ENCODE peak calls at places on chromosomes 13 and 19, in seven cellular contexts. G is body of pancreas, J is ovary, F is dorsolateral prefrontal cortex, Z is cardiac muscle cell, P is fibroblast of the aortic adventitia, B is A549. S is an unnamed sample.

GRCh38 chr13:49690133-49690989 is 925 bp downstream of the EBPL start:
- DNase-seq in G (peak), J (peak), F (no peak), Z (peak), P (peak), B (peak), S (no peak)

GRCh38 chr13:97395437-97396136 is 38.4 kb upstream of the RAP2A start:
- DNase-seq in G (no peak), J (no peak), F (no peak), Z (peak), P (peak), B (peak), S (no peak)

GRCh38 chr13:28463481-28463880 is 31.4 kb downstream of the FLT1 start:
- DNase-seq in G (no peak), J (no peak), F (no peak), Z (no peak), P (peak), B (no peak), S (no peak)

GRCh38 chr19:50434525-50434924 is 1.8 kb downstream of the MYBPC2 start:
- DNase-seq in G (no peak), J (no peak), F (no peak), Z (no peak), P (no peak), B (no peak), S (no peak)

GRCh38 chr19:9883231-9883758 is 48.2 kb downstream of the PIN1 start:
- DNase-seq in G (no peak), J (no peak), F (no peak), Z (peak), P (no peak), B (no peak), S (no peak)

GRCh38 chr13:49400755-49401659 is 42.9 kb downstream of the CAB39L start:
- DNase-seq in G (peak), J (no peak), F (no peak), Z (peak), P (peak), B (no peak), S (no peak)

GRCh38 chr19:13906525-13906904 is 514 bp downstream of the CC2D1A start:
- DNase-seq in G (peak), J (no peak), F (no peak), Z (no peak), P (no peak), B (no peak), S (no peak)

GRCh38 chr13:96093296-96094006 is 3.5 kb downstream of the HS6ST3 start:
- DNase-seq in G (no peak), J (no peak), F (no peak), Z (no peak), P (no peak), B (no peak), S (no peak)

GRCh38 chr19:16143399-16144215 is at the start of gene HSH2D:
- DNase-seq in G (peak), J (no peak), F (no peak), Z (no peak), P (no peak), B (no peak), S (peak)

GRCh38 chr13:33794576-33794975 is 23.4 kb upstream of the RFC3 start:
- DNase-seq in G (no peak), J (no peak), F (no peak), Z (no peak), P (no peak), B (no peak), S (no peak)

GRCh38 chr19:16386619-16387240 is 62.1 kb downstream of the KLF2 start:
- DNase-seq in G (peak), J (no peak), F (no peak), Z (peak), P (peak), B (peak), S (no peak)

GRCh38 chr19:52069653-52070052 is 21.0 kb upstream of the ZNF432 start:
- DNase-seq in G (no peak), J (no peak), F (no peak), Z (no peak), P (no peak), B (no peak), S (no peak)
- H3K4me3 ChIP-seq in G (no peak), J (no peak), F (no peak), Z (no peak), P (no peak), B (no peak), S (no peak)

GRCh38 chr19:35471946-35472345 is 18.3 kb downstream of the KRTDAP start:
- DNase-seq in G (no peak), J (no peak), F (no peak), Z (no peak), P (no peak), B (no peak), S (no peak)
- H3K4me3 ChIP-seq in G (no peak), J (no peak), F (no peak), Z (no peak), P (no peak), B (no peak), S (no peak)

DNA sequence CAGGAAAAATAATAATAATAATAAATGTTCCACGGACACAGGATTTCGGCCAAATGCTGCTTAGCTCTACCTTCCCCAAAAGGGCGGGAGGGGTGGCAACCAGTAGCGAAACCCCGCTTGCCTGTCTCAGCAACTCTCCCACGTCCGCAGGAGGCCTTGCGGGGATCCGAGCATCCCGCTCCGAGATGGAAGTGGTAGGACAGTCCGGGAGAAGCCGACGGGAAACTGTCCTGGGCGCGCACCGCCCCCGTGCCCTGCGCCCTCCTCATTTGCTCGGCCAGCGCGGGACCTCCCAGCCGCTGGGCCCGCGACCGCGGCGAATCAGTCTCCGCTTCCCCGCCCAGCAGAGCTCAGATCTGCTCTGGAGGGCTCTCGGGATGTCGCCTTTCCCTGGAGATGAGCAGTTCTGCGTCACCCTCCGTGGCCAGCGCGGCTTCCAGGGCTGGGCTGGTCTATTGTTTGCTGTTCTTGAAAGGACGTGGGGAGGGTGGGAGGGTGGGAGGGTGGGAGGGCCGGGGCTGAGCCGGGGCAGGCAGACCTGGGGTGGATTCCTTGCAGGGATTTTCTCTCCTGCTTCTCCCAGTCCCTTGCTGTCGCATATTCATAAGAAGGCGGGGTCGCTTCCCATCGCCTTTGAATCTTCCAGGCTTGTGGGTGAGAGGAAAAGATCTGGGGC is 48.8 kb upstream of the PABPC3 start:
- DNase-seq in G (no peak), J (no peak), F (peak), Z (peak), P (no peak), B (no peak), S (no peak)
- H3K4me3 ChIP-seq in G (no peak), J (no peak), F (peak), Z (peak), P (peak), B (peak), S (no peak)

DNA sequence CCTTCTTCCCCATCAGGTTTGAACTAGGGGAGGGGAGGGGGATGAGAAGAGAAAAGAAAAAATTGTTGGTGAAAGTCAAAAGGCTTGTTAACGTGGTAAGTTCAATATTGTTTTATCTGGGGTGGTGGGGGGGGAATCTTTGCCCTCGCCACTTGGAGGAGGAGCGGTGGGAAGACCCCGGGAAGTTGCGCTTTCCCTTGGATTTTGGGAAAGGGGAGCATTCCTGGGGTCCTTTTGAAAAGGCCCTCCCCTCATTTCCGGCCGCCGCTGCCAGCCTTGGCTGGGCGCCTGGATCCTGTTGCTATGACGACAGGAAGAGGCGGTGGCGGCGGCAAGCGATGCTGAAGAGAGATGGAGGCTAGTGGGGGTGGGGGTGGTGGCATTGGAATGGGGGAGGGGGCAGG is 4.6 kb upstream of the CACNG8 start:
- DNase-seq in G (no peak), J (no peak), F (peak), Z (peak), P (no peak), B (no peak), S (no peak)
- H3K4me3 ChIP-seq in G (no peak), J (no peak), F (peak), Z (no peak), P (no peak), B (no peak), S (no peak)

GRCh38 chr19:40274585-40275544 is 10.3 kb downstream of the AKT2 start:
- DNase-seq in G (no peak), J (no peak), F (peak), Z (no peak), P (no peak), B (no peak), S (peak)

GRCh38 chr19:40270362-40271089 is 14.6 kb downstream of the AKT2 start:
- DNase-seq in G (no peak), J (no peak), F (peak), Z (no peak), P (no peak), B (no peak), S (no peak)

GRCh38 chr19:40272261-40272660 is 12.9 kb downstream of the AKT2 start:
- DNase-seq in G (no peak), J (no peak), F (no peak), Z (no peak), P (no peak), B (no peak), S (no peak)

GRCh38 chr19:40271706-40272105 is 13.4 kb downstream of the AKT2 start:
- DNase-seq in G (no peak), J (no peak), F (no peak), Z (no peak), P (no peak), B (no peak), S (no peak)

DNA sequence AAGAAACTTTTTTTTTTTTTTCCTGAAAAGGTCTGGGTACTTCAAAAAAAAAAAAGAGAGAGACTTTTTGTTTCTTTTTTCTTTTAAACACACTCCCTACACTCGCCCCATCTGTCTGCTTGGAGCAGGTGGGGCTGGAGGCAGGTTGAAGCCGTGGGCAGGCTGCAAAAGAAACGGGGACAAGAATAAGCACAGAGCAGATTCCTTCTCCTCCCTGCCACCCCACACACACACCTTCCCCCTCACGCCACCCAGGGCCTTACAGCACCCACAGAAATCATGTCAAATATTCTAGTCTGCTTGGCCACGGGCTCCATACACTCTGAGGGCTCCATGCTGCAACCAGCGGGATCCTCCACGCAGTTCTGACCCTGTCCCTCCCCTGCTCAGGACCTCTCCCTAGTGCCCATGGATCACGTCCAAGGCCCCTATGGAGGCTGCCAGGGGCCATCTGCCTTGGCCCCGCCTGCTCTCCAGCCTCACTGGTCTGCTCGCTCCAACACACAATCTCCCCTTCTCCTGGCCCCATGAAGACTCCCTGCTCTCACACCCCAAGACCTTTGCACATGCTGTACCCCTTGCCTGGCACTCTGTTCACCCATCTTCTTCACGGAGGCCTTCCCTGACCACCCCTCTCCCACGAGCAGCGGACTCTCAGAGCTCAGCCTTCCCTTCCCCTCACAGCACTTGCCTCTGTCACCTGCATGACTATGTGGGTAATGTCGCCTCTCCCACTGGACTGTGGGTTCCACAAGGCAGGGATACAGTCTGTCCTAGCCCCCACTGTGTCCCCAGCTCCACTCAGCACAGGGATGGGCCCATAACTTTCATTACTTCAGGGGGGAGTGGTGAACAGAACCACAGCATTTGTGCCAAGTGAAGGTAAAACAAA is 11.4 kb downstream of the AKT2 start:
- DNase-seq in G (no peak), J (no peak), F (peak), Z (no peak), P (no peak), B (no peak), S (no peak)
- H3K4me3 ChIP-seq in G (no peak), J (no peak), F (no peak), Z (no peak), P (no peak), B (no peak), S (no peak)

GRCh38 chr13:112627161-112627560 is 39.2 kb upstream of the TUBGCP3 start:
- DNase-seq in G (no peak), J (no peak), F (no peak), Z (no peak), P (no peak), B (no peak), S (no peak)
- H3K4me3 ChIP-seq in G (no peak), J (no peak), F (no peak), Z (no peak), P (no peak), B (no peak), S (no peak)

DNA sequence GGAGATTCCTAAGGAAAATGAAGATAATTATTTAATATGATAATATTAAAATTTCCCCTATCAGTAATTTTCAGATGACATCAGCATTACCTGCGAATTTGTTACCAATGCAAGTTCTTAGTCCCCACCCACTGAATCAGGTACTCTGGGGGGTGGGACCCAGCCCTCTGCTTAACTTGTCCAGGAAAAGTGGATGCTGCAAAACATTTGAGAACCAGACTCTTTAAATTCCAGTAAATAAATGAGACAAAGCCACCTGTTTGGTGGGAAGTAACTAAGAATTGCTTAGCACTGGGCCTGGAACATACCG is 495 bp upstream of the ZNF599 start:
- DNase-seq in G (no peak), J (no peak), F (no peak), Z (no peak), P (no peak), B (no peak), S (no peak)
- H3K4me3 ChIP-seq in G (no peak), J (peak), F (peak), Z (peak), P (peak), B (peak), S (peak)